ENCODE peak calls at places on chromosomes 4 and X, in ten cellular contexts. G is brain microvascular endothelial cell; Y is hypothalamus; X is COR-L47; J is choroid plexus epithelial cell; A is NCI-H2081; K is mucosa of gallbladder; U is fibroblast of lung; T is stimulated activated CD4-positive, alpha-beta T cell treated with anti-CD3 and anti-CD28 coated beads, Interleukin-4, amount 100 ng/mL, for 4 hours; I is stimulated activated naive CD8-positive, alpha-beta T cell treated with anti-CD3 and anti-CD28 coated beads, Interleukin-15, amount 100 ng/mL, for 72 hours. O is an unnamed sample.

GRCh38 chrX:10457092-10457491 is 163.3 kb downstream of the MID1 start:
- DNase-seq in G (peak; percentile 41), X (no peak), T (no peak), K (no peak), U (peak; percentile 31), Y (no peak), J (peak; percentile 43), I (no peak), A (no peak), O (no peak)

GRCh38 chrX:22056235-22056634 is 24.1 kb downstream of the PHEX start:
- DNase-seq in A (no peak), Y (no peak), K (no peak), X (no peak), G (no peak), T (no peak), U (no peak), I (no peak), J (no peak), O (no peak)

GRCh38 chrX:98654565-98654964 is 1755.5 kb downstream of the PCDH19 start:
- DNase-seq in G (no peak), U (no peak), X (no peak), K (no peak), I (no peak), T (no peak), A (no peak), J (no peak), Y (no peak), O (no peak)

GRCh38 chrX:130336531-130336930 is 3.2 kb upstream of the SLC25A14 start:
- DNase-seq in T (no peak), G (no peak), A (no peak), K (no peak), Y (no peak), J (no peak), X (no peak), U (no peak), I (no peak), O (no peak)

GRCh38 chr4:153232768-153233167 is 28.5 kb downstream of the TRIM2 start:
- DNase-seq in G (no peak), I (no peak), X (no peak), A (no peak), T (no peak), K (no peak), U (no peak), J (no peak), Y (no peak), O (no peak)

GRCh38 chr4:7226464-7226863 is 34.1 kb downstream of the SORCS2 start:
- DNase-seq in I (no peak), U (no peak), X (no peak), T (no peak), A (no peak), J (no peak), K (no peak), Y (no peak), G (no peak), O (no peak)

GRCh38 chr4:32161382-32161781 is 1441.2 kb downstream of the PCDH7 start:
- DNase-seq in K (no peak), U (peak; percentile 58), A (no peak), J (peak; percentile 77), X (no peak), I (no peak), G (peak; percentile 46), Y (no peak), T (no peak), O (no peak)

GRCh38 chr4:108099838-108100237 is 68.9 kb downstream of the LEF1 start:
- DNase-seq in A (no peak), I (no peak), K (no peak), T (no peak), X (no peak), U (no peak), J (no peak), G (no peak), Y (no peak), O (no peak)

GRCh38 chr4:151287409-151287808 is 10.4 kb downstream of the PRSS48 start:
- DNase-seq in X (no peak), U (no peak), T (no peak), Y (no peak), K (no peak), I (no peak), A (no peak), G (no peak), J (no peak), O (no peak)

GRCh38 chr4:26048962-26049361 is 134.9 kb downstream of the SMIM20 start:
- DNase-seq in X (no peak), T (no peak), I (no peak), U (no peak), K (no peak), A (no peak), G (no peak), Y (no peak), J (peak; percentile 51), O (no peak)

GRCh38 chrX:38804481-38805293 is 3.4 kb downstream of the MID1IP1 start:
- DNase-seq in Y (peak; percentile 3), G (no peak), K (peak; percentile 19), U (no peak), I (peak; percentile 49), A (peak; percentile 41), J (peak; percentile 17), T (peak; percentile 17), X (no peak), O (no peak)